ENCODE peak calls at places on chromosomes 16 and 17, in four cellular contexts. O is activated CD4-positive, alpha-beta T cell treated with anti-CD3 and anti-CD28 coated beads, Interleukin-2, amount 50 U/mL, for 1 hour; A is EL; R is stimulated activated CD4-positive, alpha-beta T cell treated with anti-CD3 and anti-CD28 coated beads, Interleukin-4, amount 100 ng/mL, for 4 hours. L is an unnamed sample.

GRCh38 chr16:19085679-19086200 is 18.3 kb downstream of the COQ7 start:
- DNase-seq in O (no peak), A (peak; percentile 42), R (no peak), L (no peak)

GRCh38 chr17:41645371-41646063 is 21.1 kb upstream of the KRT17 start:
- DNase-seq in O (no peak), A (peak; percentile 65), R (no peak), L (no peak)

GRCh38 chr17:8994319-8994718 is 27.0 kb upstream of the NTN1 start:
- DNase-seq in O (peak; percentile 58), A (peak; percentile 50), R (peak; percentile 35), L (peak; percentile 24)

GRCh38 chr16:88792078-88792550 is 7.1 kb upstream of the PIEZO1 start:
- DNase-seq in O (no peak), A (peak; percentile 65), R (no peak), L (no peak)

GRCh38 chr16:67247698-67248400 is 568 bp upstream of the FHOD1 start:
- DNase-seq in O (no peak), A (peak; percentile 44), R (no peak), L (no peak)

GRCh38 chr16:47258874-47259461 is 115.2 kb upstream of the NETO2 start:
- DNase-seq in O (no peak), A (peak; percentile 24), R (no peak), L (no peak)

GRCh38 chr16:88455610-88456355 is 2.7 kb downstream of the ZFPM1 start:
- DNase-seq in O (peak; percentile 65), A (peak; percentile 61), R (peak; percentile 79), L (no peak)

GRCh38 chr16:66272461-66272860 is 94.0 kb upstream of the CDH5 start:
- DNase-seq in O (no peak), A (no peak), R (no peak), L (no peak)

GRCh38 chr17:34163681-34164080 is 91.4 kb upstream of the CCL2 start:
- DNase-seq in O (no peak), A (peak; percentile 29), R (no peak), L (no peak)

GRCh38 chr16:30527635-30528178 is 1.3 kb upstream of the ZNF768 start:
- DNase-seq in O (no peak), A (no peak), R (no peak), L (no peak)

GRCh38 chr17:82257473-82257872 is 16.0 kb downstream of the CSNK1D start:
- DNase-seq in O (peak; percentile 58), A (no peak), R (peak; percentile 59), L (peak; percentile 38)

GRCh38 chr17:66373944-66374817 is 71.8 kb downstream of the PRKCA start:
- DNase-seq in O (peak; percentile 49), A (peak; percentile 30), R (peak; percentile 19), L (peak; percentile 67)

GRCh38 chr17:45147581-45148182 is 593 bp upstream of the HEXIM1 start:
- DNase-seq in O (peak; percentile 67), A (peak; percentile 95), R (peak; percentile 78), L (peak; percentile 62)

GRCh38 chr16:424033-424622 is 1.3 kb upstream of the RAB11FIP3 start:
- DNase-seq in O (no peak), A (peak; percentile 99), R (no peak), L (no peak)